ENCODE peak calls at places on chromosomes 7 and 10, in four cellular contexts. One of them, this sample, is unnamed.

GRCh38 chr7:145633513-145633912 is 483.1 kb upstream of the CNTNAP2 start:
- DNase-seq in uterus: no peak
- DNase-seq in spleen: no peak
- DNase-seq in right lobe of liver: no peak
- DNase-seq in this sample: no peak

GRCh38 chr10:94747838-94748237 is 14.6 kb upstream of the CYP2C19 start:
- DNase-seq in uterus: no peak
- DNase-seq in spleen: no peak
- DNase-seq in right lobe of liver: no peak
- DNase-seq in this sample: no peak

GRCh38 chr10:116888380-116889055 is 39.2 kb downstream of the ENO4 start:
- DNase-seq in uterus: peak; percentile 40
- DNase-seq in spleen: no peak
- DNase-seq in right lobe of liver: peak; percentile 88
- DNase-seq in this sample: peak; percentile 84

GRCh38 chr7:128017880-128018845 is 13.1 kb downstream of the LRRC4 start:
- DNase-seq in uterus: no peak
- DNase-seq in spleen: no peak
- DNase-seq in right lobe of liver: peak; percentile 66
- DNase-seq in this sample: no peak

GRCh38 chr7:71633571-71634008 is 501.6 kb downstream of the GALNT17 start:
- DNase-seq in uterus: no peak
- DNase-seq in spleen: no peak
- DNase-seq in right lobe of liver: no peak
- DNase-seq in this sample: peak; percentile 42

GRCh38 chr7:82268632-82269031 is 174.9 kb downstream of the CACNA2D1 start:
- DNase-seq in uterus: no peak
- DNase-seq in spleen: no peak
- DNase-seq in right lobe of liver: no peak
- DNase-seq in this sample: no peak

GRCh38 chr7:128871050-128871449 is 8.4 kb downstream of the ATP6V1F start:
- DNase-seq in uterus: no peak
- DNase-seq in spleen: no peak
- DNase-seq in right lobe of liver: no peak
- DNase-seq in this sample: no peak

GRCh38 chr10:71395621-71396020 is 1.1 kb upstream of the CDH23 start:
- DNase-seq in uterus: no peak
- DNase-seq in spleen: no peak
- DNase-seq in right lobe of liver: no peak
- DNase-seq in this sample: no peak

GRCh38 chr10:49645417-49646255 is 31.8 kb downstream of the CHAT start:
- DNase-seq in uterus: no peak
- DNase-seq in spleen: peak; percentile 53
- DNase-seq in right lobe of liver: peak; percentile 20
- DNase-seq in this sample: no peak
- TF ChIP-seq POLR2A in uterus: no peak
- TF ChIP-seq POLR2A in spleen: no peak
- TF ChIP-seq POLR2A in right lobe of liver: no peak
- TF ChIP-seq POLR2A in this sample: no peak

DNA sequence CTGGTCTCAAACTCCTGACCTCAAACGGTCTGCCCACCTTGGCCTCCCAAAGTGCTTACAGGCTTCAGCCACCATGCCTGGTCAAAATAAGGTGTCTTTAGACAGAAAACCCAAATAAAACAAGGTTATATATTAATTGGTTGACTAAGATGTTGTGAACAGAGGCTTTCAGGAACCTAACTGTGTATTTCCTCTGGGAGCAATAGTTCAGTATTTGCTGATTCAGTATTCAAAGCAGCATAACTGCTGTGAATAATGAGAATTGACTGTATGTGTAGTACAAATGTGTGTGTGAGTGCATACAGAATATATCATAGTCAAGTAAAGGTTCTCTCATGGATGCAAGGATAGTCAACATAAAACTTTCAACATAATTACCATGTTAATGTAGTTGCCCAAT is 162.5 kb downstream of the AKR1D1 start:
- DNase-seq in uterus: no peak
- DNase-seq in spleen: no peak
- DNase-seq in right lobe of liver: no peak
- DNase-seq in this sample: no peak
- H3K36me3 ChIP-seq in uterus: no peaks in the 10 kb centered on the region
- H3K36me3 ChIP-seq in spleen: no peaks in the 10 kb centered on the region
- H3K36me3 ChIP-seq in right lobe of liver: no peaks in the 10 kb centered on the region
- H3K36me3 ChIP-seq in this sample: no peaks in the 10 kb centered on the region

GRCh38 chr10:11163990-11164805 is 146.5 kb downstream of the CELF2 start:
- DNase-seq in uterus: no peak
- DNase-seq in spleen: peak; percentile 82
- DNase-seq in right lobe of liver: no peak
- DNase-seq in this sample: no peak
- TF ChIP-seq POLR2A in uterus: no peak
- TF ChIP-seq POLR2A in spleen: no peak
- TF ChIP-seq POLR2A in right lobe of liver: no peak
- TF ChIP-seq POLR2A in this sample: no peak

GRCh38 chr10:103374263-103374662 is 6.5 kb downstream of the TAF5 start:
- DNase-seq in uterus: no peak
- DNase-seq in spleen: no peak
- DNase-seq in right lobe of liver: no peak
- DNase-seq in this sample: no peak
- H3K36me3 ChIP-seq in uterus: no peaks in the 10 kb centered on the region
- H3K36me3 ChIP-seq in spleen: peaks cover 49% of the 10 kb centered on the region
- H3K36me3 ChIP-seq in right lobe of liver: no peaks in the 10 kb centered on the region
- H3K36me3 ChIP-seq in this sample: no peaks in the 10 kb centered on the region

GRCh38 chr10:4786043-4786839 is 39.8 kb upstream of the AKR1E2 start:
- DNase-seq in uterus: no peak
- DNase-seq in spleen: no peak
- DNase-seq in right lobe of liver: no peak
- DNase-seq in this sample: no peak

GRCh38 chr10:4790922-4791321 is 35.1 kb upstream of the AKR1E2 start:
- DNase-seq in uterus: no peak
- DNase-seq in spleen: no peak
- DNase-seq in right lobe of liver: no peak
- DNase-seq in this sample: no peak

GRCh38 chr10:4790045-4790444 is 36.0 kb upstream of the AKR1E2 start:
- DNase-seq in uterus: no peak
- DNase-seq in spleen: no peak
- DNase-seq in right lobe of liver: no peak
- DNase-seq in this sample: no peak
- TF ChIP-seq POLR2A in uterus: no peak
- TF ChIP-seq POLR2A in spleen: no peak
- TF ChIP-seq POLR2A in right lobe of liver: no peak
- TF ChIP-seq POLR2A in this sample: no peak

GRCh38 chr7:506391-506831 is 13.2 kb downstream of the PDGFA start:
- DNase-seq in uterus: no peak
- DNase-seq in spleen: peak; percentile 65
- DNase-seq in right lobe of liver: peak; percentile 43
- DNase-seq in this sample: no peak
- H3K36me3 ChIP-seq in uterus: no peaks in the 10 kb centered on the region
- H3K36me3 ChIP-seq in spleen: peaks cover 6% of the 10 kb centered on the region
- H3K36me3 ChIP-seq in right lobe of liver: no peaks in the 10 kb centered on the region
- H3K36me3 ChIP-seq in this sample: peaks cover under 1% of the 10 kb centered on the region

DNA sequence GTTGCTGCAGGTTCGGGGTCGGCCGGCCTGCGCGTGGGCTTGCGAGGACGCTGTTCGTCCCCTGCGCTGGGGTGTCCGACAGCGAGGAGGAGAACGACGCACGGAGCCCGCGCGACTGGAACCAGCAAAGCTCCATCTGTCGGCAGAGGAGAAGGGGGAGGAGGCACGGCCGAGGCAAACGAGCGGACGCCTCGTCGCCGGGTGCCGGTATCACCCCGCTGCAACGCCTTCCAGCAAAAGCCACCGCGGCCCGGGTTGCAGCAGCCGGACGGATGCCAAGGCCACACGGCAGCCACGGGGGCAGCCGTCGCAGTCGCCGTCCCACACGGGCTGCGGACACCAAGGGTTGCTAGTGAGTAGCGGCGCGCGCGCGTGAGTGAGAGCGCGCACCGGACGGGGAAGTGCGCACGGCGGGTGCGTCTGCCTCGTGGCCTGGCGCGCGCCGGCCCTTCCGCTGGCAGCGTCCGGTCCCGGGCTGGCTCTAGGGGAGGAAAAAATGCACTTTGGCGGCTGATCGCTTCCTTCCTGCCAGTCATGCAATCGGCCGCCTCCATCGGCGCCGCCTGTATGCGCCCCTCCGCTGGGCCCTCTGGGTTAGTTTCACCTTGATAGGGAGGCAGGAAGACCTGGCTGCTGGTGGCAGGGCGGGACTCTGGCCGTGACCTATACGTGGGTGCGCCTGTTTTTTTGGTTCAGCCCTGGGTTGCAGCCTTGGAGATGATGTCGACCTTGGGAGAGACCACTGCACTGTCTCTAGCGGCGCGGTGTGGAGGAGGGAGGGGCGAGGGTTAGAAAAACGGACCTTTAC is 446 bp downstream of the STAMBPL1 start:
- DNase-seq in uterus: peak; percentile 70
- DNase-seq in spleen: peak; percentile 97
- DNase-seq in right lobe of liver: peak; percentile 87
- DNase-seq in this sample: peak; percentile 91
- TF ChIP-seq POLR2A in uterus: peak; percentile 64
- TF ChIP-seq POLR2A in spleen: peak; percentile 25
- TF ChIP-seq POLR2A in right lobe of liver: peak; percentile 81
- TF ChIP-seq POLR2A in this sample: peak; percentile 69

GRCh38 chr7:143396625-143397556 is 11.8 kb downstream of the EPHA1 start:
- DNase-seq in uterus: no peak
- DNase-seq in spleen: no peak
- DNase-seq in right lobe of liver: peak; percentile 90
- DNase-seq in this sample: no peak
- H3K36me3 ChIP-seq in uterus: no peaks in the 10 kb centered on the region
- H3K36me3 ChIP-seq in spleen: no peaks in the 10 kb centered on the region
- H3K36me3 ChIP-seq in right lobe of liver: no peaks in the 10 kb centered on the region
- H3K36me3 ChIP-seq in this sample: no peaks in the 10 kb centered on the region

GRCh38 chr7:44969701-44970494 is 8.9 kb downstream of the MYO1G start:
- DNase-seq in uterus: no peak
- DNase-seq in spleen: peak; percentile 66
- DNase-seq in right lobe of liver: peak; percentile 40
- DNase-seq in this sample: no peak
- TF ChIP-seq POLR2A in uterus: no peak
- TF ChIP-seq POLR2A in spleen: no peak
- TF ChIP-seq POLR2A in right lobe of liver: no peak
- TF ChIP-seq POLR2A in this sample: no peak